ENCODE peak calls at places on chromosome X, in nine cellular contexts. One of them, this sample, is unnamed.

GRCh38 chrX:45428816-45429215 is 228.1 kb upstream of the DIPK2B start:
- DNase-seq in heart right ventricle: no peak
- DNase-seq in ovary: no peak
- DNase-seq in left ventricle myocardium inferior: no peak
- DNase-seq in keratinocyte: no peak
- DNase-seq in sigmoid colon: no peak
- DNase-seq in transverse colon: no peak
- DNase-seq in uterus: no peak
- DNase-seq in CD8-positive, alpha-beta T cell: no peak
- DNase-seq in this sample: no peak

GRCh38 chrX:23616361-23616760 is 50.9 kb upstream of the PRDX4 start:
- DNase-seq in heart right ventricle: no peak
- DNase-seq in ovary: no peak
- DNase-seq in left ventricle myocardium inferior: no peak
- DNase-seq in keratinocyte: no peak
- DNase-seq in sigmoid colon: no peak
- DNase-seq in transverse colon: no peak
- DNase-seq in uterus: no peak
- DNase-seq in CD8-positive, alpha-beta T cell: no peak
- DNase-seq in this sample: no peak

GRCh38 chrX:47796433-47796906 is 40.2 kb upstream of the ZNF81 start:
- DNase-seq in heart right ventricle: no peak
- DNase-seq in ovary: no peak
- DNase-seq in left ventricle myocardium inferior: no peak
- DNase-seq in keratinocyte: no peak
- DNase-seq in sigmoid colon: no peak
- DNase-seq in transverse colon: no peak
- DNase-seq in uterus: no peak
- DNase-seq in CD8-positive, alpha-beta T cell: no peak
- DNase-seq in this sample: no peak

GRCh38 chrX:118545510-118545909 is 49.9 kb downstream of the DOCK11 start:
- DNase-seq in heart right ventricle: no peak
- DNase-seq in ovary: no peak
- DNase-seq in left ventricle myocardium inferior: no peak
- DNase-seq in keratinocyte: no peak
- DNase-seq in sigmoid colon: no peak
- DNase-seq in transverse colon: no peak
- DNase-seq in uterus: no peak
- DNase-seq in CD8-positive, alpha-beta T cell: no peak
- DNase-seq in this sample: no peak

GRCh38 chrX:2846992-2847391 is 18.3 kb downstream of the GYG2 start:
- DNase-seq in heart right ventricle: no peak
- DNase-seq in ovary: no peak
- DNase-seq in left ventricle myocardium inferior: no peak
- DNase-seq in keratinocyte: no peak
- DNase-seq in sigmoid colon: no peak
- DNase-seq in transverse colon: no peak
- DNase-seq in uterus: no peak
- DNase-seq in CD8-positive, alpha-beta T cell: no peak
- DNase-seq in this sample: no peak

GRCh38 chrX:4547218-4547836 is 833.9 kb upstream of the PRKX start:
- DNase-seq in heart right ventricle: no peak
- DNase-seq in ovary: peak; percentile 30
- DNase-seq in left ventricle myocardium inferior: no peak
- DNase-seq in keratinocyte: peak; percentile 1
- DNase-seq in sigmoid colon: no peak
- DNase-seq in transverse colon: peak; percentile 32
- DNase-seq in uterus: peak; percentile 15
- DNase-seq in CD8-positive, alpha-beta T cell: peak; percentile 60
- DNase-seq in this sample: peak; percentile 32

GRCh38 chrX:140432328-140433025 is 72.4 kb downstream of the SOX3 start:
- DNase-seq in heart right ventricle: peak; percentile 44
- DNase-seq in ovary: no peak
- DNase-seq in left ventricle myocardium inferior: peak; percentile 30
- DNase-seq in keratinocyte: no peak
- DNase-seq in sigmoid colon: peak; percentile 70
- DNase-seq in transverse colon: no peak
- DNase-seq in uterus: no peak
- DNase-seq in CD8-positive, alpha-beta T cell: no peak
- DNase-seq in this sample: no peak

GRCh38 chrX:110045988-110046387 is 43.1 kb downstream of the TMEM164 start:
- DNase-seq in heart right ventricle: no peak
- DNase-seq in ovary: no peak
- DNase-seq in left ventricle myocardium inferior: no peak
- DNase-seq in keratinocyte: no peak
- DNase-seq in sigmoid colon: no peak
- DNase-seq in transverse colon: no peak
- DNase-seq in uterus: no peak
- DNase-seq in CD8-positive, alpha-beta T cell: no peak
- DNase-seq in this sample: no peak

GRCh38 chrX:72367524-72367923 is 61.8 kb upstream of the CITED1 start:
- DNase-seq in heart right ventricle: no peak
- DNase-seq in ovary: no peak
- DNase-seq in left ventricle myocardium inferior: no peak
- DNase-seq in keratinocyte: no peak
- DNase-seq in sigmoid colon: no peak
- DNase-seq in transverse colon: no peak
- DNase-seq in uterus: no peak
- DNase-seq in CD8-positive, alpha-beta T cell: no peak
- DNase-seq in this sample: no peak

GRCh38 chrX:129786210-129786651 is 6.5 kb downstream of the SASH3 start:
- DNase-seq in heart right ventricle: no peak
- DNase-seq in ovary: no peak
- DNase-seq in left ventricle myocardium inferior: no peak
- DNase-seq in keratinocyte: no peak
- DNase-seq in sigmoid colon: no peak
- DNase-seq in transverse colon: peak; percentile 24
- DNase-seq in uterus: no peak
- DNase-seq in CD8-positive, alpha-beta T cell: no peak
- DNase-seq in this sample: no peak

GRCh38 chrX:138484451-138484850 is 227.1 kb downstream of the FGF13 start:
- DNase-seq in heart right ventricle: no peak
- DNase-seq in ovary: no peak
- DNase-seq in left ventricle myocardium inferior: no peak
- DNase-seq in keratinocyte: no peak
- DNase-seq in sigmoid colon: no peak
- DNase-seq in transverse colon: no peak
- DNase-seq in uterus: no peak
- DNase-seq in CD8-positive, alpha-beta T cell: no peak
- DNase-seq in this sample: no peak

GRCh38 chrX:12174358-12174757 is 36.1 kb downstream of the FRMPD4 start:
- DNase-seq in heart right ventricle: no peak
- DNase-seq in ovary: no peak
- DNase-seq in left ventricle myocardium inferior: no peak
- DNase-seq in keratinocyte: no peak
- DNase-seq in sigmoid colon: no peak
- DNase-seq in transverse colon: no peak
- DNase-seq in uterus: no peak
- DNase-seq in CD8-positive, alpha-beta T cell: no peak
- DNase-seq in this sample: no peak

GRCh38 chrX:97763391-97763790 is 879.7 kb downstream of the RPA4 start:
- DNase-seq in heart right ventricle: no peak
- DNase-seq in ovary: no peak
- DNase-seq in left ventricle myocardium inferior: no peak
- DNase-seq in keratinocyte: no peak
- DNase-seq in sigmoid colon: no peak
- DNase-seq in transverse colon: no peak
- DNase-seq in uterus: no peak
- DNase-seq in CD8-positive, alpha-beta T cell: no peak
- DNase-seq in this sample: no peak

GRCh38 chrX:69524765-69525164 is 20.6 kb downstream of the NALF2 start:
- DNase-seq in heart right ventricle: no peak
- DNase-seq in ovary: no peak
- DNase-seq in left ventricle myocardium inferior: no peak
- DNase-seq in keratinocyte: no peak
- DNase-seq in sigmoid colon: peak; percentile 54
- DNase-seq in transverse colon: no peak
- DNase-seq in uterus: no peak
- DNase-seq in CD8-positive, alpha-beta T cell: no peak
- DNase-seq in this sample: no peak

DNA sequence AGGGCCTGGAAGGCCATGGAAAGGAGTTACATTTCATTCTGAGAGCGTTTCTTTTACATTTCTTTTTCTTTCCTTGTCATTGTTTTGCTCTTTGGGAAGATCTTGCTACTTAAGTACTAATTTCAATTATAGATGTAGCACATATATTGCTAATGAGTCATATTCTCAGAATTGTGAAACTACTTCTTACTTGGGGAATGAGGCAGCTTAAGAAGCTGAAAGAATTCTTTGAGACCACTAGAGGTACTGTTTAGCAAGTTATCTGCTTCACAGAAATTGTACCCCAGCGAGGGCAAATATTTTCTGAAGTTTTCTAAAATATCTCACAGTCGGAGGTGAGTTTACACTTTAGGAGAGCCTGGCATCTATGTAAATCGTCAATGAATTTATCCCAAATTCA is 100.6 kb downstream of the AFF2 start:
- DNase-seq in heart right ventricle: no peak
- DNase-seq in ovary: no peak
- DNase-seq in left ventricle myocardium inferior: no peak
- DNase-seq in keratinocyte: no peak
- DNase-seq in sigmoid colon: no peak
- DNase-seq in transverse colon: no peak
- DNase-seq in uterus: no peak
- DNase-seq in CD8-positive, alpha-beta T cell: no peak
- DNase-seq in this sample: no peak
- TF ChIP-seq CTCF in heart right ventricle: no peak
- TF ChIP-seq CTCF in ovary: no peak
- TF ChIP-seq CTCF in left ventricle myocardium inferior: no peak
- TF ChIP-seq CTCF in keratinocyte: no peak
- TF ChIP-seq CTCF in sigmoid colon: no peak
- TF ChIP-seq CTCF in transverse colon: no peak
- TF ChIP-seq CTCF in uterus: no peak
- TF ChIP-seq CTCF in CD8-positive, alpha-beta T cell: no peak
- TF ChIP-seq CTCF in this sample: no peak

DNA sequence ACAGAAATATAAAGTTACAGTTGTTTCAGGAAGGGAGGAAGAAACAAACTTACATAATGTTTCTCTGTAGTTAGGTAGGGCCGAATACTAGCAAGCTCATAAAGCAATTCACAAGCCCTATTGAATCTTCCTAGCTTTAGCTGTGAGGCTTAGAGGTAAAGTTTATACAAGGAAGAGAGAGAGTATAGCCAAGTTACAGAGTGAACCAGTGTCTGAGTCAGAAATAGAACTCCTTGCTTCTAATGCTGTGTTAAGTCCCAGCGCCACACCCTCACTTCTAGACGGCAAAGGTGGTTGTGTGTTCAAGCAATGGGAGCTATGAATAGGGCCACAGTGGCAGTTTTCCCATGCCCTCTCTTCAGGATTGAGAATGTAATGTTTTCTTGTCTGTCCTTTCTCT is 6.1 kb downstream of the LPAR4 start:
- DNase-seq in heart right ventricle: no peak
- DNase-seq in ovary: no peak
- DNase-seq in left ventricle myocardium inferior: no peak
- DNase-seq in keratinocyte: no peak
- DNase-seq in sigmoid colon: no peak
- DNase-seq in transverse colon: peak; percentile 37
- DNase-seq in uterus: no peak
- DNase-seq in CD8-positive, alpha-beta T cell: no peak
- DNase-seq in this sample: no peak
- H3K4me1 ChIP-seq in heart right ventricle: no peaks in the 10 kb centered on the region
- H3K4me1 ChIP-seq in ovary: no peaks in the 10 kb centered on the region
- H3K4me1 ChIP-seq in left ventricle myocardium inferior: no peaks in the 10 kb centered on the region
- H3K4me1 ChIP-seq in keratinocyte: no peaks in the 10 kb centered on the region
- H3K4me1 ChIP-seq in sigmoid colon: no peaks in the 10 kb centered on the region
- H3K4me1 ChIP-seq in transverse colon: no peaks in the 10 kb centered on the region
- H3K4me1 ChIP-seq in uterus: no peaks in the 10 kb centered on the region
- H3K4me1 ChIP-seq in CD8-positive, alpha-beta T cell: no peaks in the 10 kb centered on the region
- H3K4me1 ChIP-seq in this sample: no peaks in the 10 kb centered on the region

GRCh38 chrX:38770152-38770551 is 31.1 kb upstream of the MID1IP1 start:
- DNase-seq in heart right ventricle: no peak
- DNase-seq in ovary: no peak
- DNase-seq in left ventricle myocardium inferior: no peak
- DNase-seq in keratinocyte: no peak
- DNase-seq in sigmoid colon: no peak
- DNase-seq in transverse colon: no peak
- DNase-seq in uterus: no peak
- DNase-seq in CD8-positive, alpha-beta T cell: no peak
- DNase-seq in this sample: no peak

DNA sequence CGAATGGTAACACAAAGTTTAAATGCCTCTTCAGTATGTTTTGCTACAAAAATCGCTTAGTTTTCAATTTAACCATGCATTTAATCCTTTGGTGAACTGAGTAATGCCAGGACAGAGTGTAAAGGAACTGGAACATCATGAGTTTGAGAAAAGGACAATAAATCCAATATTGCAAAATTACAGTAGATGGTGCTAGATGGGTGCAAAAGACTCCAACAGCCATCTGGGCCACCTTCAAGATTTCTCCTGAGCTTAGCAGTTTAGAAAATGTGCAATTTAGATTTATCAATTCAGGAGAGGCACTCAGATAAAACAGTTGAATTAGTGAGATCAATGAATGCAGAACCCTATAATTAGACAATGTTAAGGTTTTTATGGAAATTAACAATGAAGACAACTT is 33.2 kb upstream of the MID1IP1 start:
- DNase-seq in heart right ventricle: no peak
- DNase-seq in ovary: no peak
- DNase-seq in left ventricle myocardium inferior: no peak
- DNase-seq in keratinocyte: no peak
- DNase-seq in sigmoid colon: no peak
- DNase-seq in transverse colon: no peak
- DNase-seq in uterus: no peak
- DNase-seq in CD8-positive, alpha-beta T cell: no peak
- DNase-seq in this sample: no peak
- TF ChIP-seq CTCF in heart right ventricle: peak; percentile 35
- TF ChIP-seq CTCF in ovary: no peak
- TF ChIP-seq CTCF in left ventricle myocardium inferior: peak; percentile 55
- TF ChIP-seq CTCF in keratinocyte: no peak
- TF ChIP-seq CTCF in sigmoid colon: no peak
- TF ChIP-seq CTCF in transverse colon: peak; percentile 46
- TF ChIP-seq CTCF in uterus: peak; percentile 48
- TF ChIP-seq CTCF in CD8-positive, alpha-beta T cell: peak; percentile 37
- TF ChIP-seq CTCF in this sample: peak; percentile 62

GRCh38 chrX:1463581-1464281 is 11.0 kb upstream of the ASMTL start:
- DNase-seq in heart right ventricle: no peak
- DNase-seq in ovary: peak; percentile 1
- DNase-seq in left ventricle myocardium inferior: no peak
- DNase-seq in keratinocyte: no peak
- DNase-seq in sigmoid colon: peak; percentile 25
- DNase-seq in transverse colon: no peak
- DNase-seq in uterus: no peak
- DNase-seq in CD8-positive, alpha-beta T cell: peak; percentile 45
- DNase-seq in this sample: peak; percentile 4
- H3K4me1 ChIP-seq in heart right ventricle: peaks cover 10% of the 10 kb centered on the region
- H3K4me1 ChIP-seq in ovary: no peaks in the 10 kb centered on the region
- H3K4me1 ChIP-seq in left ventricle myocardium inferior: peaks cover 13% of the 10 kb centered on the region
- H3K4me1 ChIP-seq in keratinocyte: no peaks in the 10 kb centered on the region
- H3K4me1 ChIP-seq in sigmoid colon: no peaks in the 10 kb centered on the region
- H3K4me1 ChIP-seq in transverse colon: no peaks in the 10 kb centered on the region
- H3K4me1 ChIP-seq in uterus: no peaks in the 10 kb centered on the region
- H3K4me1 ChIP-seq in CD8-positive, alpha-beta T cell: peaks cover 62% of the 10 kb centered on the region
- H3K4me1 ChIP-seq in this sample: peaks cover 8% of the 10 kb centered on the region

This sample was measured in DND-41.